ENCODE peak calls at places on chromosomes 5 and 9, in seven cellular contexts. One of them, this sample, is unnamed.

GRCh38 chr9:83934569-83935275 is 13.5 kb upstream of the KIF27 start:
- DNase-seq in pancreas: no peak
- DNase-seq in cardiac muscle cell: no peak
- DNase-seq in Panc1: no peak
- DNase-seq in Peyer's patch: no peak
- DNase-seq in body of pancreas: no peak
- DNase-seq in OCI-LY7: no peak
- DNase-seq in this sample: no peak

GRCh38 chr9:70415041-70415440 is 584 bp upstream of the KLF9 start:
- DNase-seq in pancreas: no peak
- DNase-seq in cardiac muscle cell: no peak
- DNase-seq in body of pancreas: no peak
- DNase-seq in Panc1: no peak
- DNase-seq in OCI-LY7: no peak
- DNase-seq in Peyer's patch: no peak
- DNase-seq in this sample: no peak

GRCh38 chr9:6910032-6910431 is 152.3 kb downstream of the KDM4C start:
- DNase-seq in cardiac muscle cell: no peak
- DNase-seq in OCI-LY7: peak; percentile 8
- DNase-seq in pancreas: no peak
- DNase-seq in Panc1: no peak
- DNase-seq in body of pancreas: no peak
- DNase-seq in Peyer's patch: no peak
- DNase-seq in this sample: no peak

GRCh38 chr5:96324708-96325107 is 108.3 kb downstream of the PCSK1 start:
- DNase-seq in pancreas: no peak
- DNase-seq in Peyer's patch: no peak
- DNase-seq in OCI-LY7: no peak
- DNase-seq in body of pancreas: no peak
- DNase-seq in cardiac muscle cell: no peak
- DNase-seq in Panc1: peak; percentile 71
- DNase-seq in this sample: no peak

GRCh38 chr5:73638344-73639095 is 12.5 kb downstream of the ARHGEF28 start:
- DNase-seq in body of pancreas: no peak
- DNase-seq in Panc1: peak; percentile 83
- DNase-seq in OCI-LY7: no peak
- DNase-seq in pancreas: no peak
- DNase-seq in Peyer's patch: no peak
- DNase-seq in cardiac muscle cell: no peak
- DNase-seq in this sample: no peak

GRCh38 chr9:121966706-121967105 is 126.4 kb downstream of the TTLL11 start:
- DNase-seq in Panc1: no peak
- DNase-seq in pancreas: no peak
- DNase-seq in Peyer's patch: no peak
- DNase-seq in OCI-LY7: no peak
- DNase-seq in cardiac muscle cell: no peak
- DNase-seq in body of pancreas: no peak
- DNase-seq in this sample: no peak

GRCh38 chr5:13350754-13351153 is 593.7 kb downstream of the DNAH5 start:
- DNase-seq in Panc1: no peak
- DNase-seq in OCI-LY7: no peak
- DNase-seq in cardiac muscle cell: no peak
- DNase-seq in Peyer's patch: no peak
- DNase-seq in pancreas: no peak
- DNase-seq in body of pancreas: no peak
- DNase-seq in this sample: no peak

GRCh38 chr5:35785601-35786085 is 71.0 kb upstream of the IL7R start:
- DNase-seq in Peyer's patch: no peak
- DNase-seq in cardiac muscle cell: no peak
- DNase-seq in pancreas: no peak
- DNase-seq in body of pancreas: no peak
- DNase-seq in Panc1: no peak
- DNase-seq in OCI-LY7: no peak
- DNase-seq in this sample: peak; percentile 34

GRCh38 chr5:180180846-180181245 is 28.2 kb downstream of the RASGEF1C start:
- DNase-seq in Panc1: no peak
- DNase-seq in body of pancreas: no peak
- DNase-seq in Peyer's patch: no peak
- DNase-seq in OCI-LY7: no peak
- DNase-seq in pancreas: no peak
- DNase-seq in cardiac muscle cell: no peak
- DNase-seq in this sample: no peak

GRCh38 chr5:14588758-14589543 is 7.4 kb downstream of the OTULINL start:
- DNase-seq in pancreas: peak; percentile 43
- DNase-seq in Peyer's patch: no peak
- DNase-seq in body of pancreas: peak; percentile 57
- DNase-seq in OCI-LY7: no peak
- DNase-seq in Panc1: no peak
- DNase-seq in cardiac muscle cell: no peak
- DNase-seq in this sample: peak; percentile 55

GRCh38 chr5:54695198-54695966 is 177.8 kb downstream of the SNX18 start:
- DNase-seq in Panc1: no peak
- DNase-seq in Peyer's patch: no peak
- DNase-seq in cardiac muscle cell: no peak
- DNase-seq in pancreas: no peak
- DNase-seq in body of pancreas: no peak
- DNase-seq in OCI-LY7: no peak
- DNase-seq in this sample: no peak
- H3K36me3 ChIP-seq in Panc1: no peaks in the 10 kb centered on the region
- H3K36me3 ChIP-seq in Peyer's patch: no peaks in the 10 kb centered on the region
- H3K36me3 ChIP-seq in cardiac muscle cell: no peaks in the 10 kb centered on the region
- H3K36me3 ChIP-seq in pancreas: no peaks in the 10 kb centered on the region
- H3K36me3 ChIP-seq in body of pancreas: no peaks in the 10 kb centered on the region
- H3K36me3 ChIP-seq in OCI-LY7: no peaks in the 10 kb centered on the region
- H3K36me3 ChIP-seq in this sample: no peaks in the 10 kb centered on the region

DNA sequence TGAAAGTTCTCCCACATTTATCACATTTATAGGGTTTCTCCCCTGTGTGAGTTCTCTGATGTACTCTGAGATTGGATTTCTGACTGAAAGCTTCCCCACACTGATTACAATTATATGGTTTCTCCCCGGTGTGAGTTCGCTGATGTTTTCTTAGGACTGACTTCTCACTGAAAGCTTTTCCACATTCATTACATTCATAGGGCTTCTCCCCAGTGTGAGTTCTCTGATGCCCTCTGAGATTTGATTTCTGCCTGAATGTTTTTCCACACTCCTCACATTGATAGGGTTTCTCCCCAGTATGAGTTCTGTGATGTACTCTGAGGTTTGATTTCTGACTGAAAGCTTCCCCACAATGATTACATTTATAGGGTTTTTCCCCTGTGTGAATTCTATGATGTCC is 36.3 kb downstream of the ZNF782 start:
- DNase-seq in cardiac muscle cell: no peak
- DNase-seq in Peyer's patch: no peak
- DNase-seq in pancreas: no peak
- DNase-seq in OCI-LY7: no peak
- DNase-seq in Panc1: no peak
- DNase-seq in body of pancreas: no peak
- DNase-seq in this sample: no peak
- H3K36me3 ChIP-seq in cardiac muscle cell: peaks cover 12% of the 10 kb centered on the region
- H3K36me3 ChIP-seq in Peyer's patch: peaks cover 3% of the 10 kb centered on the region
- H3K36me3 ChIP-seq in pancreas: no peaks in the 10 kb centered on the region
- H3K36me3 ChIP-seq in OCI-LY7: peaks cover 62% of the 10 kb centered on the region
- H3K36me3 ChIP-seq in Panc1: peaks cover 2% of the 10 kb centered on the region
- H3K36me3 ChIP-seq in body of pancreas: peaks cover 23% of the 10 kb centered on the region
- H3K36me3 ChIP-seq in this sample: peaks cover 32% of the 10 kb centered on the region

GRCh38 chr5:176980818-176981217 is 25.8 kb downstream of the UIMC1 start:
- DNase-seq in body of pancreas: no peak
- DNase-seq in Peyer's patch: no peak
- DNase-seq in cardiac muscle cell: no peak
- DNase-seq in pancreas: no peak
- DNase-seq in Panc1: no peak
- DNase-seq in OCI-LY7: no peak
- DNase-seq in this sample: no peak
- H3K36me3 ChIP-seq in body of pancreas: peaks cover 9% of the 10 kb centered on the region
- H3K36me3 ChIP-seq in Peyer's patch: no peaks in the 10 kb centered on the region
- H3K36me3 ChIP-seq in cardiac muscle cell: peaks cover 13% of the 10 kb centered on the region
- H3K36me3 ChIP-seq in pancreas: no peaks in the 10 kb centered on the region
- H3K36me3 ChIP-seq in Panc1: peaks cover 2% of the 10 kb centered on the region
- H3K36me3 ChIP-seq in OCI-LY7: peaks cover 72% of the 10 kb centered on the region
- H3K36me3 ChIP-seq in this sample: peaks cover 32% of the 10 kb centered on the region

GRCh38 chr9:132384376-132384775 is 22.3 kb downstream of the TTF1 start:
- DNase-seq in pancreas: no peak
- DNase-seq in cardiac muscle cell: no peak
- DNase-seq in OCI-LY7: peak; percentile 88
- DNase-seq in Peyer's patch: no peak
- DNase-seq in body of pancreas: no peak
- DNase-seq in Panc1: no peak
- DNase-seq in this sample: no peak

GRCh38 chr9:132381966-132382541 is 24.6 kb downstream of the TTF1 start:
- DNase-seq in cardiac muscle cell: no peak
- DNase-seq in Panc1: no peak
- DNase-seq in OCI-LY7: peak; percentile 93
- DNase-seq in pancreas: no peak
- DNase-seq in body of pancreas: peak; percentile 56
- DNase-seq in Peyer's patch: no peak
- DNase-seq in this sample: no peak

DNA sequence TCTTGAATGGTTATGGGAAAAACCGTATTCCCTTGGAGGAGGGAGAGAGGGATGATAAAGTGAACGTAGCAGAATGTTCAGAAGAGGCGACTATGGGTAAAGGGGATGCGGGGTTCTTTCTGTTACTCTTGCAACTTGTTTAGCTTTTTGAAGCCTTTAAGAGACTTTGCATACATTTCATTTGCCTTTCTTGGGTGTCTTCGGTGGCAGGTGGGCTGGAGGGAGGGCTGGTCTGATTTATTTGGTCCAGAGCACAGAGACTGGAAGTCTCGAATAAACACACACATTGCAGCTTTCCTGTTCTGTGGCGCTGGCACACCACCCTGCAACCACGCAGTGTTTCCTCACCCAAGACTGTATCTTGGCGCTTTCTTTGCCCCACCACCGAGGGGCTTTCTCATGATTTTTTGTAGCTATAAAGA is 23.2 kb downstream of the TTF1 start:
- DNase-seq in cardiac muscle cell: no peak
- DNase-seq in Panc1: no peak
- DNase-seq in Peyer's patch: no peak
- DNase-seq in OCI-LY7: peak; percentile 91
- DNase-seq in body of pancreas: no peak
- DNase-seq in pancreas: no peak
- DNase-seq in this sample: no peak
- H3K36me3 ChIP-seq in cardiac muscle cell: peaks cover 43% of the 10 kb centered on the region
- H3K36me3 ChIP-seq in Panc1: no peaks in the 10 kb centered on the region
- H3K36me3 ChIP-seq in Peyer's patch: no peaks in the 10 kb centered on the region
- H3K36me3 ChIP-seq in OCI-LY7: peaks cover 54% of the 10 kb centered on the region
- H3K36me3 ChIP-seq in body of pancreas: peaks cover 26% of the 10 kb centered on the region
- H3K36me3 ChIP-seq in pancreas: peaks cover 2% of the 10 kb centered on the region
- H3K36me3 ChIP-seq in this sample: peaks cover 71% of the 10 kb centered on the region